ENCODE peak calls at places on chromosomes 5 and 9, in nine cellular contexts. K is WERI-Rb-1; I is GM23248; T is cerebellar cortex; J is activated B cell treated with CpG ODN at 0.5 μM for 24 hours; O is GM12865; X is CD8-positive, alpha-beta T cell; S is OCI-LY7; M is CD14-positive monocyte. P is an unnamed sample.

GRCh38 chr5:112689510-112689909 is 48.2 kb upstream of the APC start:
- DNase-seq in K (no peak), I (peak), T (no peak), J (no peak), O (no peak), X (no peak), S (no peak), M (no peak), P (no peak)

GRCh38 chr9:18452276-18452675 is 21.7 kb upstream of the ADAMTSL1 start:
- DNase-seq in K (no peak), I (peak), T (no peak), J (no peak), O (no peak), X (no peak), S (no peak), M (no peak), P (no peak)

GRCh38 chr5:135375040-135375439 is 24.0 kb downstream of the MACROH2A1 start:
- DNase-seq in K (no peak), I (peak), T (peak), J (no peak), O (no peak), X (no peak), S (no peak), M (no peak), P (no peak)

GRCh38 chr5:169980418-169981053 is at the start of gene INSYN2B:
- DNase-seq in K (peak), I (peak), T (peak), J (no peak), O (peak), X (no peak), S (peak), M (no peak), P (no peak)

GRCh38 chr5:68845121-68845520 is 248.7 kb upstream of the SLC30A5 start:
- DNase-seq in K (no peak), I (peak), T (no peak), J (no peak), O (no peak), X (no peak), S (no peak), M (no peak), P (no peak)

GRCh38 chr5:66238435-66238834 is 94.3 kb downstream of the SREK1 start:
- DNase-seq in K (no peak), I (no peak), T (no peak), J (no peak), O (no peak), X (no peak), S (no peak), M (no peak), P (no peak)

GRCh38 chr5:128084228-128085167 is 932 bp downstream of the SLC12A2 start:
- DNase-seq in K (peak), I (peak), T (peak), J (peak), O (peak), X (peak), S (peak), M (no peak), P (peak)

GRCh38 chr5:42985129-42986037 is 54.7 kb downstream of the ANXA2R start:
- DNase-seq in K (no peak), I (peak), T (no peak), J (no peak), O (no peak), X (no peak), S (no peak), M (no peak), P (no peak)

GRCh38 chr9:37953775-37954437 is 50.0 kb upstream of the SLC25A51 start:
- DNase-seq in K (no peak), I (peak), T (no peak), J (no peak), O (peak), X (no peak), S (no peak), M (no peak), P (no peak)